ENCODE peak calls at places on chromosomes 16 and 17, in eight cellular contexts. T is HT1080; I is stimulated activated CD4-positive, alpha-beta T cell treated with anti-CD3 and anti-CD28 coated beads, TNF-alpha, amount 100 ng/mL, for 4 hours; U is NCI-H345; G is GOT3; M is COR-L47; F is choroid plexus epithelial cell; Y is AG04450. R is an unnamed sample.
A peak's percentile ranks its signal among the peaks of the same experiment; 100 is the strongest.

GRCh38 chr17:41655611-41656111 is 31.3 kb upstream of the KRT17 start:
- DNase-seq in F (no peak), I (no peak), M (peak; percentile 9), T (no peak), Y (no peak), G (no peak), U (no peak), R (no peak)

GRCh38 chr17:74779948-74780400 is 3.8 kb upstream of the NAT9 start:
- DNase-seq in F (no peak), G (no peak), T (no peak), Y (no peak), U (no peak), M (no peak), I (no peak), R (no peak)

GRCh38 chr17:39729280-39729851 is 966 bp downstream of the MIEN1 start:
- DNase-seq in F (no peak), Y (no peak), T (no peak), M (no peak), U (no peak), G (no peak), I (no peak), R (no peak)

GRCh38 chr17:2049333-2050245 is 5.3 kb upstream of the HIC1 start:
- DNase-seq in G (peak; percentile 75), I (peak; percentile 86), T (no peak), F (peak; percentile 85), U (peak; percentile 75), Y (no peak), M (peak; percentile 53), R (peak; percentile 80)

GRCh38 chr16:7013990-7014389 is 318.7 kb upstream of the RBFOX1 start:
- DNase-seq in Y (no peak), F (peak; percentile 4), M (no peak), U (no peak), G (no peak), T (no peak), I (no peak), R (no peak)

GRCh38 chr16:3180445-3180878 is 7.5 kb upstream of the OR1F1 start:
- DNase-seq in G (no peak), I (no peak), M (no peak), U (no peak), T (peak; percentile 79), Y (no peak), F (no peak), R (no peak)

GRCh38 chr17:82805254-82805653 is 34.6 kb downstream of the ZNF750 start:
- DNase-seq in F (no peak), G (no peak), I (no peak), M (no peak), T (no peak), Y (no peak), U (no peak), R (no peak)

GRCh38 chr16:89970011-89970410 is 21.5 kb downstream of the DEF8 start:
- DNase-seq in F (no peak), T (no peak), G (no peak), U (no peak), Y (no peak), M (no peak), I (no peak), R (no peak)

GRCh38 chr16:23501291-23501690 is 9.0 kb downstream of the GGA2 start:
- DNase-seq in U (no peak), Y (no peak), I (no peak), F (no peak), M (no peak), T (no peak), G (no peak), R (no peak)

GRCh38 chr17:59427425-59427921 is 96.0 kb downstream of the YPEL2 start:
- DNase-seq in G (no peak), F (peak; percentile 53), T (peak; percentile 82), U (no peak), I (no peak), M (no peak), Y (no peak), R (peak; percentile 91)

GRCh38 chr17:44967907-44968224 is 237 bp downstream of the C1QL1 start:
- DNase-seq in F (no peak), G (no peak), U (no peak), M (no peak), T (no peak), I (no peak), Y (no peak), R (no peak)

GRCh38 chr17:65057520-65058075 is 1.1 kb upstream of the GNA13 start:
- DNase-seq in Y (no peak), T (no peak), I (no peak), F (peak; percentile 16), U (no peak), M (no peak), G (no peak), R (no peak)

GRCh38 chr16:1993731-1994131 is 4.0 kb downstream of the SYNGR3 start:
- DNase-seq in G (no peak), Y (no peak), T (no peak), U (no peak), I (no peak), M (no peak), F (peak; percentile 43), R (no peak)

GRCh38 chr16:85370881-85371651 is 242.1 kb upstream of the GSE1 start:
- DNase-seq in I (no peak), T (no peak), Y (no peak), G (no peak), U (no peak), F (no peak), M (no peak), R (no peak)

GRCh38 chr17:19412510-19412909 is 1.5 kb downstream of the RNF112 start:
- DNase-seq in T (no peak), G (no peak), F (no peak), I (no peak), U (no peak), M (no peak), Y (no peak), R (no peak)

GRCh38 chr17:72255481-72255880 is 134.7 kb downstream of the SOX9 start:
- DNase-seq in G (no peak), F (no peak), Y (no peak), U (peak; percentile 50), I (no peak), M (no peak), T (no peak), R (no peak)

GRCh38 chr17:56064506-56064905 is 88.8 kb upstream of the ANKFN1 start:
- DNase-seq in Y (no peak), M (no peak), U (no peak), G (no peak), T (no peak), F (no peak), I (no peak), R (no peak)

GRCh38 chr17:75908201-75908600 is 3.5 kb upstream of the MRPL38 start:
- DNase-seq in G (no peak), F (no peak), I (no peak), U (peak; percentile 53), M (peak; percentile 21), Y (no peak), T (no peak), R (no peak)

GRCh38 chr16:67279296-67280089 is at the start of gene PLEKHG4:
- DNase-seq in U (peak; percentile 62), Y (no peak), I (no peak), G (peak; percentile 43), F (peak; percentile 72), M (peak; percentile 55), T (no peak), R (peak; percentile 53)

GRCh38 chr16:24253192-24253591 is 2.9 kb upstream of the CACNG3 start:
- DNase-seq in I (peak; percentile 4), F (peak; percentile 52), U (peak; percentile 56), Y (no peak), T (peak; percentile 25), M (peak; percentile 16), G (no peak), R (peak; percentile 45)

GRCh38 chr17:1834378-1835149 is 4.8 kb downstream of the RPA1 start:
- DNase-seq in U (no peak), I (no peak), Y (no peak), F (no peak), M (no peak), G (no peak), T (no peak), R (no peak)

R was measured in cardiac fibroblast.